ENCODE peak calls at places on chromosomes 5 and 9, in nine cellular contexts. C is suprapubic skin; R is neuronal stem cell; P is NCI-H1105; X is lower lobe of right lung; Z is A549; B is cardiac fibroblast; Y is stimulated activated CD4-positive, alpha-beta T cell treated with anti-CD3 and anti-CD28 coated beads, Interleukin-1b, Interleukin-23, amount 100 ng/mL, for 1 hour; W is GM23248. J is an unnamed sample.

GRCh38 chr5:179143446-179143845 is 83.3 kb downstream of the ZNF354C start:
- DNase-seq in B (peak), W (peak), X (no peak), Y (no peak), R (peak), P (no peak), Z (no peak), C (no peak), J (no peak)

GRCh38 chr5:135308752-135309151 is 90.3 kb downstream of the MACROH2A1 start:
- DNase-seq in W (peak), X (no peak), P (no peak), Z (peak), C (no peak), Y (no peak), R (no peak), B (peak), J (no peak)

GRCh38 chr5:36944607-36945225 is 68.1 kb downstream of the NIPBL start:
- DNase-seq in B (peak), R (peak), P (peak), X (no peak), W (peak), Z (peak), Y (no peak), C (no peak), J (peak)

GRCh38 chr5:44952376-44952775 is 143.6 kb downstream of the MRPS30 start:
- DNase-seq in C (no peak), W (peak), P (peak), Y (no peak), R (no peak), B (peak), X (no peak), Z (peak), J (no peak)

GRCh38 chr5:119267958-119268386 is 87.8 kb upstream of the TNFAIP8 start:
- DNase-seq in C (peak), W (peak), Y (peak), Z (peak), R (peak), P (peak), X (peak), B (peak), J (peak)

GRCh38 chr5:11289733-11290132 is 528.7 kb upstream of the DAP start:
- DNase-seq in C (no peak), Y (no peak), X (no peak), P (no peak), W (no peak), R (no peak), B (no peak), Z (no peak), J (no peak)

GRCh38 chr9:70962761-70963445 is 158.5 kb downstream of the TRPM3 start:
- DNase-seq in R (no peak), Y (no peak), Z (no peak), C (no peak), X (no peak), B (no peak), P (peak), W (peak), J (no peak)

GRCh38 chr5:106759581-106759980 is 911.2 kb downstream of the EFNA5 start:
- DNase-seq in W (no peak), Y (no peak), B (peak), R (no peak), X (peak), P (no peak), C (no peak), Z (peak), J (no peak)

GRCh38 chr5:109805882-109806281 is 116.2 kb downstream of the MAN2A1 start:
- DNase-seq in Y (no peak), W (no peak), P (no peak), B (no peak), C (no peak), Z (no peak), R (peak), X (no peak), J (no peak)

GRCh38 chr5:99929806-99930135 is 605.4 kb upstream of the FAM174A start:
- DNase-seq in W (no peak), P (no peak), Z (no peak), B (no peak), X (no peak), R (no peak), Y (no peak), C (no peak), J (no peak)

GRCh38 chr5:87570366-87570765 is 157.6 kb upstream of the CCNH start:
- DNase-seq in R (no peak), Y (no peak), C (no peak), Z (no peak), W (no peak), B (no peak), P (no peak), X (no peak), J (no peak)

GRCh38 chr9:91207481-91207888 is 154.2 kb downstream of the AUH start:
- DNase-seq in B (peak), Z (no peak), Y (no peak), C (no peak), W (peak), P (no peak), R (no peak), X (no peak), J (no peak)

GRCh38 chr5:61289669-61290363 is 42.2 kb upstream of the ZSWIM6 start:
- DNase-seq in R (no peak), Y (no peak), P (no peak), B (no peak), Z (no peak), C (no peak), X (no peak), W (no peak), J (no peak)

GRCh38 chr9:127935765-127936221 is 1.9 kb downstream of the DPM2 start:
- DNase-seq in B (no peak), Z (no peak), R (no peak), P (no peak), X (no peak), W (peak), C (no peak), Y (no peak), J (peak)

GRCh38 chr9:93091056-93091452 is 5.0 kb upstream of the CARD19 start:
- DNase-seq in X (peak), C (peak), R (no peak), Y (no peak), Z (no peak), B (no peak), W (no peak), P (no peak), J (no peak)

GRCh38 chr5:36442352-36442751 is 140.7 kb upstream of the RANBP3L start:
- DNase-seq in X (no peak), Z (peak), R (no peak), C (no peak), Y (no peak), B (no peak), P (no peak), W (no peak), J (no peak)

GRCh38 chr5:132176987-132177386 is 50.7 kb downstream of the P4HA2 start:
- DNase-seq in Z (no peak), X (no peak), C (no peak), P (no peak), B (peak), R (no peak), W (peak), Y (no peak), J (no peak)

GRCh38 chr9:88572684-88573083 is 37.7 kb downstream of the NXNL2 start:
- DNase-seq in Z (no peak), X (no peak), B (no peak), P (no peak), R (no peak), Y (no peak), W (no peak), C (no peak), J (no peak)

GRCh38 chr9:125407432-125407973 is 145.9 kb downstream of the GAPVD1 start:
- DNase-seq in Z (no peak), C (no peak), B (no peak), Y (no peak), P (no peak), R (no peak), X (no peak), W (no peak), J (no peak)

GRCh38 chr5:94218374-94218773 is 400.0 kb downstream of the KIAA0825 start:
- DNase-seq in P (no peak), Z (peak), C (no peak), X (no peak), W (peak), B (peak), R (no peak), Y (no peak), J (no peak)

GRCh38 chr5:179907570-179908324 is at the start of gene TBC1D9B:
- DNase-seq in P (no peak), Y (peak), W (peak), Z (peak), C (no peak), B (peak), X (peak), R (peak), J (peak)

GRCh38 chr9:129111762-129112151 is 542 bp downstream of the PTPA start:
- DNase-seq in Y (peak), W (peak), X (no peak), B (peak), P (no peak), C (no peak), R (no peak), Z (peak), J (no peak)

GRCh38 chr9:124210697-124211096 is 47.1 kb upstream of the NEK6 start:
- DNase-seq in C (no peak), B (peak), Z (no peak), X (no peak), W (peak), R (no peak), Y (no peak), P (no peak), J (no peak)

GRCh38 chr5:172766287-172767104 is 4.5 kb downstream of the DUSP1 start:
- DNase-seq in X (peak), R (no peak), C (peak), W (peak), P (no peak), Y (no peak), B (peak), Z (peak), J (peak)

GRCh38 chr5:82808960-82809359 is 268.2 kb downstream of the TMEM167A start:
- DNase-seq in Y (no peak), X (no peak), B (peak), C (no peak), W (no peak), P (no peak), Z (no peak), R (no peak), J (no peak)

GRCh38 chr9:112823257-112823656 is 67.4 kb downstream of the SLC46A2 start:
- DNase-seq in C (no peak), P (no peak), X (no peak), R (no peak), Y (no peak), Z (no peak), B (no peak), W (no peak), J (no peak)

GRCh38 chr5:59829922-59830321 is 63.6 kb downstream of the PDE4D start:
- DNase-seq in W (no peak), B (no peak), P (no peak), X (no peak), C (no peak), Z (no peak), R (no peak), Y (no peak), J (no peak)

GRCh38 chr9:134800791-134801339 is 79.7 kb upstream of the FCN2 start:
- DNase-seq in X (no peak), R (no peak), W (no peak), P (no peak), Z (no peak), C (no peak), B (no peak), Y (no peak), J (no peak)

GRCh38 chr5:111173476-111173875 is 50.7 kb upstream of the CAMK4 start:
- DNase-seq in Z (no peak), C (no peak), P (no peak), R (no peak), Y (no peak), B (no peak), W (no peak), X (no peak), J (no peak)

GRCh38 chr5:163478126-163478981 is 17.9 kb downstream of the HMMR start:
- DNase-seq in R (no peak), Z (no peak), Y (no peak), P (no peak), C (no peak), X (no peak), B (no peak), W (peak), J (no peak)

GRCh38 chr9:23444658-23445057 is 381.4 kb downstream of the ELAVL2 start:
- DNase-seq in C (no peak), P (no peak), Z (no peak), W (no peak), R (no peak), B (no peak), Y (no peak), X (no peak), J (no peak)

GRCh38 chr5:14685757-14686156 is 21.2 kb downstream of the OTULIN start:
- DNase-seq in Z (peak), Y (no peak), B (peak), C (no peak), P (peak), W (peak), R (peak), X (no peak), J (peak)